ENCODE peak calls at places on chromosome 4, in ten cellular contexts. B is mesendoderm; U is CD8-positive, alpha-beta memory T cell; M is epithelial cell of proximal tubule; P is tibial artery; A is Panc1; N is cardiac fibroblast; S is AG09309; O is small intestine; I is HCT116. E is an unnamed sample.

GRCh38 chr4:16693040-16693506 is 205.4 kb downstream of the LDB2 start:
- DNase-seq in I (no peak), B (no peak), S (peak; percentile 84), U (no peak), M (no peak), P (no peak), N (no peak), A (no peak), O (no peak), E (no peak)

GRCh38 chr4:40194602-40195161 is 2.1 kb upstream of the RHOH start:
- DNase-seq in I (no peak), B (no peak), N (no peak), A (no peak), P (no peak), U (peak; percentile 29), M (no peak), S (no peak), O (peak; percentile 66), E (no peak)

GRCh38 chr4:123892368-123892961 is 495.9 kb downstream of the SPRY1 start:
- DNase-seq in U (no peak), A (no peak), S (no peak), I (no peak), M (no peak), N (peak; percentile 73), B (no peak), P (no peak), O (no peak), E (no peak)

GRCh38 chr4:15479089-15479912 is 9.6 kb downstream of the CC2D2A start:
- DNase-seq in O (peak; percentile 59), M (peak; percentile 62), A (peak; percentile 68), S (peak; percentile 55), I (peak; percentile 82), B (peak; percentile 97), U (no peak), N (peak; percentile 94), P (peak; percentile 68), E (peak; percentile 56)

GRCh38 chr4:155675709-155676429 is 9.2 kb downstream of the GUCY1A1 start:
- DNase-seq in I (no peak), P (no peak), B (peak; percentile 65), S (peak; percentile 11), A (no peak), N (no peak), M (no peak), U (no peak), O (peak; percentile 10), E (no peak)

GRCh38 chr4:113474017-113474416 is 287.5 kb downstream of the CAMK2D start:
- DNase-seq in S (peak; percentile 81), A (no peak), I (peak; percentile 72), O (no peak), M (peak; percentile 86), N (peak; percentile 97), U (no peak), P (no peak), B (no peak), E (no peak)

GRCh38 chr4:47471064-47471463 is 7.6 kb upstream of the COMMD8 start:
- DNase-seq in M (no peak), P (no peak), U (no peak), B (no peak), A (no peak), S (no peak), I (no peak), O (no peak), N (no peak), E (no peak)

GRCh38 chr4:142352682-142353081 is 493.4 kb downstream of the INPP4B start:
- DNase-seq in O (no peak), A (no peak), I (no peak), S (no peak), M (no peak), U (no peak), P (no peak), N (no peak), B (no peak), E (no peak)

GRCh38 chr4:187491421-187491820 is 504.1 kb upstream of the ZFP42 start:
- DNase-seq in M (no peak), I (no peak), N (no peak), B (no peak), A (no peak), S (no peak), P (no peak), O (no peak), U (no peak), E (no peak)

GRCh38 chr4:187484186-187484585 is 511.4 kb upstream of the ZFP42 start:
- DNase-seq in M (no peak), A (no peak), S (no peak), U (no peak), O (no peak), P (no peak), N (no peak), I (no peak), B (no peak), E (no peak)

GRCh38 chr4:187480146-187481145 is 515.1 kb upstream of the ZFP42 start:
- DNase-seq in I (no peak), B (no peak), N (peak; percentile 57), S (peak; percentile 29), P (no peak), O (no peak), M (no peak), A (no peak), U (no peak), E (no peak)

DNA sequence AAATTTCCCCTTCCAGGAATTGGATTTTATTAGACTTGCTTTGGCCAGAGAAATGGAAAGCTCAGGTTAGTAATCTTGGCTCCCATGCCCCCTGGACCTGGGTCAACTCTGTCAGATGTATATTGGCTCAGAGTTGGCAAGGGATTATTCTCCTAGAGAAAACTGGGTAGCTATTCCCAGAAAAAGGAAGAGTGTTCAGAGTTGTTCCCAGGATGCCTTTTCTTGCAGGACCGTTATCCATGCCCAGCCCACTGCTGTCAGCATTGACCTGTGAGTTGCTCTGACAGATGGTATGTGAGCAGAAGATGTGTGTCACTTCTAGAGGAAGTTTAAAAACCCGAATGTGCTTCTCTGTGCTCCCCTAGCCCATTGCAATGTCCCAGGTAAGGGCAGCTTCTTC is 509.9 kb upstream of the ZFP42 start:
- DNase-seq in N (no peak), B (no peak), A (no peak), U (no peak), I (no peak), M (no peak), S (no peak), O (no peak), P (no peak), E (no peak)
- H3K4me3 ChIP-seq in N (no peak overlapping the region), B (no peak overlapping the region), A (no peak overlapping the region), U (no peak overlapping the region), I (no peak overlapping the region), M (no peak overlapping the region), S (no peak overlapping the region), O (no peak overlapping the region), P (no peak overlapping the region), E (no peak overlapping the region)

GRCh38 chr4:64883087-64883926 is 474.1 kb upstream of the TECRL start:
- DNase-seq in U (no peak), I (no peak), N (no peak), A (no peak), P (no peak), O (no peak), S (no peak), B (no peak), M (no peak), E (no peak)

GRCh38 chr4:64880557-64880956 is 471.3 kb upstream of the TECRL start:
- DNase-seq in I (no peak), N (no peak), O (no peak), A (no peak), P (no peak), S (no peak), U (no peak), B (no peak), M (no peak), E (no peak)

DNA sequence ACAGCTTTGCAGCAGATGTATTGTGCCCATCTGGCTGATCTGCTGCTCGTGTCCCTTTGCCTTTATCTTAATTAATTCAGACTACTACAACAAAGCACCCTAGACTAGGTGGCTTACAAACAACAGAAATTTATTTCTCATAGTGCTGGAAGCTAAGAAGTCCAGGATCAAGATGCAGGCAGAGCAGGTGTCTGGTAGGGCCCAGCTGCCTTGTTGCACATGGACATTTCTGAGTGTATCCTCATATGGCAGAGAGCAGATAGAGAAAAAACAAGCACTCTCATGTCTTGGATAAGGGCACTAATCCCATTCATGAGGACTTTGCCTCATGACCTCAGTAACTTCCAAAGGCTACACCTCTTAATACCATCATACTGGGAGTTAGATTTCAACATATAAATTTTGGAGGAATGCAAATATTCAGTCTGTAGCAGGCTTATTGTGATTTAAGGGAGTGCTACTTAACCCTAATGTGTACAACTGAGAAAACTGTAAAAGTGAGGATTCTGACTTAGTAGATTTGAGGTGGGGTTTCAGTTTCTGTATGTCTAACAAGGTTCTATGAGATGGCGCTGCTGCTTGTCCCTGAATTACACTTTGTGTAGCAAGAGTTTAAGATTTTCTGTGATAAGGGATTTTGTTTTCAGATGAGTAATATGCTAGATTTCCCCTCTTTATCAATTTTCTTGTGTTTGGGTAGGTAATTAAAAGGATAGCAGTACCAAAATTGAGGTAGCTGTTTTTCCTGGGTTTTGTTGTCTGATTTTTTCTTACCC is 473.2 kb upstream of the TECRL start:
- DNase-seq in M (no peak), P (no peak), A (no peak), S (no peak), O (no peak), U (no peak), I (no peak), N (no peak), B (no peak), E (no peak)
- H3K4me3 ChIP-seq in M (no peak overlapping the region), P (no peak overlapping the region), A (no peak overlapping the region), S (no peak overlapping the region), O (no peak overlapping the region), U (no peak overlapping the region), I (no peak overlapping the region), N (no peak overlapping the region), B (no peak overlapping the region), E (no peak overlapping the region)

DNA sequence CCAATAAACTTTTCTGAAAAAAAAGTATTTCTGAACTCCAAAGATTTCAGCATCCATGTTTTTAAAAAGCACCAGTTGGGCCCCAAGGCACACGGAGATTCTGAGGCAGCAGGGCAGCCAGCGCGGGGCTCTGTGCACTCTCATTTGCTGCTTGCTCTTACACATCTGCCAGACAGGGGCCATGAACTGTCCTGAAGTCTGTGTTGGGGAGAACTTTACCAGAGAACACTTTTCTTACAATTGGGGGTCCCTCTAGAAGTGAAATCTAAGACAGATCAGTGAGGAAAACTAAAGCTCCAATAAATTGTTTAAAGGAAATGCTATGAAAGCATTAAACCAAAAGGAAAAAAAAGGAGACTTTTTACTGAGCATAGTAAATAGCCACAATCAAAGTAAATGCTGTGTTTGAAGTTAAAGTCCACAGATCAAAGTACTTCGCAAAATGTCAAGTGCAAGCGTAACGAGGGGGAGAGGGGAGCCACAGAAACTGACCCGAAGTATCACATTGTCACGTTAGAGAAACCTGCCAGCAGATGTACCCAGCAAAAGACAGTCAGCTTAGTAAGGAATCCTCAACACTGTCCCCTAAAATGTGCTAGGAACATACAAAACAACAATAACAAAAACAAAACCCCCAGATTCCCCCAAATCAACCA is 37.8 kb downstream of the SORBS2 start:
- DNase-seq in A (no peak), O (peak; percentile 19), U (no peak), I (no peak), N (peak; percentile 46), B (no peak), S (no peak), P (no peak), M (no peak), E (no peak)
- H3K4me3 ChIP-seq in A (no peak overlapping the region), O (no peak overlapping the region), U (no peak overlapping the region), I (no peak overlapping the region), N (no peak overlapping the region), B (no peak overlapping the region), S (peak overlapping the region; percentile 24), P (peak overlapping the region; percentile 61), M (peak overlapping the region; percentile 45), E (peak overlapping the region; percentile 8)

GRCh38 chr4:139903845-139904244 is 238.2 kb downstream of the MGST2 start:
- DNase-seq in N (peak; percentile 51), B (no peak), A (no peak), S (no peak), U (no peak), M (no peak), P (no peak), O (no peak), I (no peak), E (no peak)
- H3K4me3 ChIP-seq in N (no peak overlapping the region), B (no peak overlapping the region), A (no peak overlapping the region), S (no peak overlapping the region), U (no peak overlapping the region), M (no peak overlapping the region), P (no peak overlapping the region), O (no peak overlapping the region), I (no peak overlapping the region), E (no peak overlapping the region)